ENCODE peak calls at places on chromosomes 16 and 17, in ten cellular contexts. One of them, this sample, is unnamed.

GRCh38 chr17:1169913-1170312 is 9.9 kb downstream of the ABR start:
- DNase-seq in neural progenitor cell: no peak
- DNase-seq in GM23338: no peak
- DNase-seq in PC-9: no peak
- DNase-seq in astrocyte: no peak
- DNase-seq in GM23248: no peak
- DNase-seq in PC-3: no peak
- DNase-seq in fibroblast of lung: no peak
- DNase-seq in mammary epithelial cell: no peak
- DNase-seq in K562: no peak
- DNase-seq in this sample: no peak

GRCh38 chr17:44987194-44987882 is 19.2 kb upstream of the C1QL1 start:
- DNase-seq in neural progenitor cell: peak
- DNase-seq in GM23338: peak
- DNase-seq in PC-9: no peak
- DNase-seq in astrocyte: no peak
- DNase-seq in GM23248: peak
- DNase-seq in PC-3: no peak
- DNase-seq in fibroblast of lung: no peak
- DNase-seq in mammary epithelial cell: no peak
- DNase-seq in K562: no peak
- DNase-seq in this sample: no peak

GRCh38 chr16:84706856-84707255 is 7.1 kb downstream of the USP10 start:
- DNase-seq in neural progenitor cell: no peak
- DNase-seq in GM23338: no peak
- DNase-seq in PC-9: no peak
- DNase-seq in astrocyte: no peak
- DNase-seq in GM23248: no peak
- DNase-seq in PC-3: no peak
- DNase-seq in fibroblast of lung: no peak
- DNase-seq in mammary epithelial cell: no peak
- DNase-seq in K562: no peak
- DNase-seq in this sample: no peak

GRCh38 chr17:77445908-77446535 is 305.3 kb downstream of the SEC14L1 start:
- DNase-seq in neural progenitor cell: no peak
- DNase-seq in GM23338: no peak
- DNase-seq in PC-9: no peak
- DNase-seq in astrocyte: peak
- DNase-seq in GM23248: no peak
- DNase-seq in PC-3: no peak
- DNase-seq in fibroblast of lung: peak
- DNase-seq in mammary epithelial cell: no peak
- DNase-seq in K562: peak
- DNase-seq in this sample: peak

GRCh38 chr17:62075308-62075815 is 10.3 kb upstream of the MED13 start:
- DNase-seq in neural progenitor cell: no peak
- DNase-seq in GM23338: no peak
- DNase-seq in PC-9: no peak
- DNase-seq in astrocyte: peak
- DNase-seq in GM23248: peak
- DNase-seq in PC-3: no peak
- DNase-seq in fibroblast of lung: peak
- DNase-seq in mammary epithelial cell: peak
- DNase-seq in K562: no peak
- DNase-seq in this sample: peak

GRCh38 chr16:53089434-53090270 is 34.9 kb downstream of the CHD9 start:
- DNase-seq in neural progenitor cell: peak
- DNase-seq in GM23338: peak
- DNase-seq in PC-9: no peak
- DNase-seq in astrocyte: peak
- DNase-seq in GM23248: peak
- DNase-seq in PC-3: no peak
- DNase-seq in fibroblast of lung: peak
- DNase-seq in mammary epithelial cell: no peak
- DNase-seq in K562: no peak
- DNase-seq in this sample: peak

GRCh38 chr17:37158290-37158689 is 209.5 kb downstream of the AATF start:
- DNase-seq in neural progenitor cell: no peak
- DNase-seq in GM23338: no peak
- DNase-seq in PC-9: no peak
- DNase-seq in astrocyte: no peak
- DNase-seq in GM23248: no peak
- DNase-seq in PC-3: no peak
- DNase-seq in fibroblast of lung: no peak
- DNase-seq in mammary epithelial cell: peak
- DNase-seq in K562: no peak
- DNase-seq in this sample: no peak

GRCh38 chr16:83136924-83137323 is 510.2 kb downstream of the CDH13 start:
- DNase-seq in neural progenitor cell: no peak
- DNase-seq in GM23338: no peak
- DNase-seq in PC-9: no peak
- DNase-seq in astrocyte: no peak
- DNase-seq in GM23248: no peak
- DNase-seq in PC-3: no peak
- DNase-seq in fibroblast of lung: no peak
- DNase-seq in mammary epithelial cell: no peak
- DNase-seq in K562: no peak
- DNase-seq in this sample: no peak

DNA sequence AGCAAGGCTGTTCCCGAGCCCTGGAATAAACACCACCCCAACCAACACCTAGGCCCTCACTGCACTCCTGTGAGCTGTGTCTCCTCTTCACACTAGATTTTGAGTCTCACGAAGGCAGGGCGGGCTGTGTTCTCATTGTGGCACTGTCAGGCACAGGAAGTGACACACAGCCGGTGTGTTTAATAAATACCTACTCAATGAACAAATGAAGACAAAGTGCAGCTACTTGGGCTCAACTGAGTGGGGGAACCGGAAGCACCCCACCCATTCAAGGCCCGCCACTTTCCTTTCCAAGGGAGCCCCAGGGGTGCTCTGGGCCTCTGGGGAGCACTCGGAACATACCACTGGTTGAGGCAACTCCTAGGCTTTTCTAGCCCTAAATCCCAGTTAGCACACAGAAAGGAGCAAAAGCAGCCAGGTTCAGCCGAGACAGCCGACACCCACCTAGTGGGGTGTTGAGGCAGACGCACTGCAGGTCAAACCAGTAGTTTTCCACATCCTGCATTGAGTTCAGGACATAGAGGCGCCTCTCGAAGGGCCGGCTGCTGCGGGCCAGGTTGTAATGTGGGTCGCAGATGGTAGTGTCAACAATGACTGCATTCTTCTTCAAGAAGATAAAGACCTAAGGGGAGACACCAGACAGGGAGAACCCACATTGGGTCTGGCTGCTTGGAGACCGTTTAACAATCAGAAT is 57.7 kb downstream of the GTF3C1 start:
- DNase-seq in neural progenitor cell: no peak
- DNase-seq in GM23338: no peak
- DNase-seq in PC-9: no peak
- DNase-seq in astrocyte: no peak
- DNase-seq in GM23248: no peak
- DNase-seq in PC-3: peak
- DNase-seq in fibroblast of lung: no peak
- DNase-seq in mammary epithelial cell: no peak
- DNase-seq in K562: no peak
- DNase-seq in this sample: no peak
- H3K4me2 ChIP-seq in neural progenitor cell: no peak
- H3K4me2 ChIP-seq in GM23338: no peak
- H3K4me2 ChIP-seq in PC-9: no peak
- H3K4me2 ChIP-seq in astrocyte: peak
- H3K4me2 ChIP-seq in GM23248: no peak
- H3K4me2 ChIP-seq in PC-3: no peak
- H3K4me2 ChIP-seq in fibroblast of lung: no peak
- H3K4me2 ChIP-seq in mammary epithelial cell: no peak
- H3K4me2 ChIP-seq in K562: no peak
- H3K4me2 ChIP-seq in this sample: no peak

DNA sequence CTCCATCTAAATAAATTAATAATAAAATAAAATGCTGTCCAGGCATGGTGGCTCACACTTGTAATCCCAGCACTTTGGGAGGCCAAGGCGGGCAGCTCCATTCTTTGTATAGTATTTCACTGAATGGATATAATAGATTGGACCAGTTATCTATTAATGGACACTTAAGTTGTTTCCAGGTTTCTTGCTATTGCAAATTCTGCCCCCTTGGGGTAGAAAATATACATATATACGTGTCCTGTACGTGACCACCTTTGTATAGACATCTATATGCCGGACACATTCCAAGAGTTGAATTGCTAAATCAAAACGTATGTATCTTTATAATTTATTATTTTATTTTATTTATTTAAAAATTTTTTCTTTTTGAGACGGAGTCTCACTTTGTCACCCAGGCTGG is 3.9 kb upstream of the EXOC7 start:
- DNase-seq in neural progenitor cell: peak
- DNase-seq in GM23338: no peak
- DNase-seq in PC-9: no peak
- DNase-seq in astrocyte: no peak
- DNase-seq in GM23248: peak
- DNase-seq in PC-3: peak
- DNase-seq in fibroblast of lung: no peak
- DNase-seq in mammary epithelial cell: no peak
- DNase-seq in K562: no peak
- DNase-seq in this sample: no peak
- TF ChIP-seq EZH2 in neural progenitor cell: no peak
- TF ChIP-seq EZH2 in GM23338: no peak
- TF ChIP-seq EZH2 in PC-9: no peak
- TF ChIP-seq EZH2 in astrocyte: no peak
- TF ChIP-seq EZH2 in GM23248: no peak
- TF ChIP-seq EZH2 in PC-3: no peak
- TF ChIP-seq EZH2 in fibroblast of lung: no peak
- TF ChIP-seq EZH2 in mammary epithelial cell: no peak
- TF ChIP-seq EZH2 in K562: no peak
- TF ChIP-seq EZH2 in this sample: no peak

GRCh38 chr17:82295472-82295814 is 21.9 kb upstream of the CSNK1D start:
- DNase-seq in neural progenitor cell: no peak
- DNase-seq in GM23338: no peak
- DNase-seq in PC-9: no peak
- DNase-seq in astrocyte: no peak
- DNase-seq in GM23248: no peak
- DNase-seq in PC-3: no peak
- DNase-seq in fibroblast of lung: no peak
- DNase-seq in mammary epithelial cell: no peak
- DNase-seq in K562: no peak
- DNase-seq in this sample: no peak

GRCh38 chr17:82297280-82297803 is 20.1 kb downstream of the CD7 start:
- DNase-seq in neural progenitor cell: no peak
- DNase-seq in GM23338: no peak
- DNase-seq in PC-9: peak
- DNase-seq in astrocyte: peak
- DNase-seq in GM23248: peak
- DNase-seq in PC-3: peak
- DNase-seq in fibroblast of lung: peak
- DNase-seq in mammary epithelial cell: peak
- DNase-seq in K562: peak
- DNase-seq in this sample: peak

GRCh38 chr17:82297804-82298537 is 19.4 kb downstream of the CD7 start:
- DNase-seq in neural progenitor cell: no peak
- DNase-seq in GM23338: peak
- DNase-seq in PC-9: peak
- DNase-seq in astrocyte: peak
- DNase-seq in GM23248: peak
- DNase-seq in PC-3: peak
- DNase-seq in fibroblast of lung: peak
- DNase-seq in mammary epithelial cell: peak
- DNase-seq in K562: peak
- DNase-seq in this sample: peak

GRCh38 chr17:82298538-82299421 is 18.6 kb downstream of the CD7 start:
- DNase-seq in neural progenitor cell: no peak
- DNase-seq in GM23338: no peak
- DNase-seq in PC-9: no peak
- DNase-seq in astrocyte: no peak
- DNase-seq in GM23248: no peak
- DNase-seq in PC-3: no peak
- DNase-seq in fibroblast of lung: no peak
- DNase-seq in mammary epithelial cell: no peak
- DNase-seq in K562: no peak
- DNase-seq in this sample: no peak

DNA sequence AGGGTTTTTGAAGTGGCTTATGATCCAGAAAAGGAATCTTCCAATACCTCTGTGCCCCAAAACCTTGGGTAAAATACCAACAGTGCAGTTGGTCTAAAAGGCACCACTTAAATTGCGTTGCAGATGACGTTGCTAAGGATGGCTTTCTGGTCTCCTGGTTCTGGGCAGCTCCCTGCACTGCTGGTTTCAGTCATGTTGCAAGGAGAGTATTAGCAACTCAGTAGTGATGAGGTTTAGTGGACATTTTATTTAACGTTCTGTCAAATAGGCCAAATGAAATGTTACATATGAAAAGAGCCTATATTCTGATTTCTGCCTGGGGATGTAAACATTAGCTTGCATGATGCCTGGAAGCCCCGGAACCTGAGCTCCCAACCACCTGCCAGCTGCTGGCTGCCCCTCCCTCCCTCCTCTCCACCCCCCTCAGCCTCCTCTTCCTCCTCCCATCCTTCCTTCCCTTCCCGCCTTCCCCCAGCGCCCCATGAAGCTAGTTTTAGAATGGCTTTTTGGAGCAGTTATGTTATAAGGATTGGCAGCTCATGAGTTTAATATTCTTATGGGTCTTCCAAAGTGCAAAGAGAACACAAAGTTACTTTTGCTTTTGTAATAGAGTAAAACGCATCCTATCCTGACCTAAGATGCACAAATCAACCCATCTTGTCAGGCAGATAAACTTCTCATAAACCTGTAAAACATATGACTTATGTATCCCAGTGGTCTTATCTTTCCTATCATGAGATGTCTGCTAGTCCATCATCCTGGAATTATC is 20.7 kb downstream of the CD7 start:
- DNase-seq in neural progenitor cell: no peak
- DNase-seq in GM23338: no peak
- DNase-seq in PC-9: no peak
- DNase-seq in astrocyte: no peak
- DNase-seq in GM23248: no peak
- DNase-seq in PC-3: peak
- DNase-seq in fibroblast of lung: no peak
- DNase-seq in mammary epithelial cell: peak
- DNase-seq in K562: no peak
- DNase-seq in this sample: no peak
- H3K4me2 ChIP-seq in neural progenitor cell: no peak
- H3K4me2 ChIP-seq in GM23338: no peak
- H3K4me2 ChIP-seq in PC-9: peak
- H3K4me2 ChIP-seq in astrocyte: peak
- H3K4me2 ChIP-seq in GM23248: peak
- H3K4me2 ChIP-seq in PC-3: peak
- H3K4me2 ChIP-seq in fibroblast of lung: peak
- H3K4me2 ChIP-seq in mammary epithelial cell: peak
- H3K4me2 ChIP-seq in K562: peak
- H3K4me2 ChIP-seq in this sample: peak

DNA sequence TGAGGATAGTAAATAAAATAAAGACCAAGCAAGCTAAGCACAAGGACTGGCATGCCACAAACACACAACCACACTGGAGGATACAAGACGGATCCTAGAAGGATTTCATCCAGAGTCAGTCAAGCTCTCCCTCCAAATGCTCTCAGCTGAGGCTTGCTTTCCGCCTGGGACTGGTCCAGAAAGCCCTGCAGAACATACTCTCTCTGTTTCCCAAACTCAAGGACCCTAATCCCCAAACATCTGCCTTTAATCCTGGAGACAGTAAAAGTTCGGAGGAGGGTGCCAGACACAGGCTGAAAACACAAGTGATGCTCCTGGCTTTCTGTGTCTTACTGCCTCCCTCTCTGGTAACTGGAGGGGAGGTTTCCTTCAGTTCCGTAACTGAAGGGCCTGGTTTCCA is 5.3 kb upstream of the HSD11B2 start:
- DNase-seq in neural progenitor cell: no peak
- DNase-seq in GM23338: no peak
- DNase-seq in PC-9: no peak
- DNase-seq in astrocyte: no peak
- DNase-seq in GM23248: no peak
- DNase-seq in PC-3: no peak
- DNase-seq in fibroblast of lung: no peak
- DNase-seq in mammary epithelial cell: no peak
- DNase-seq in K562: no peak
- DNase-seq in this sample: no peak
- TF ChIP-seq EZH2 in neural progenitor cell: no peak
- TF ChIP-seq EZH2 in GM23338: no peak
- TF ChIP-seq EZH2 in PC-9: no peak
- TF ChIP-seq EZH2 in astrocyte: no peak
- TF ChIP-seq EZH2 in GM23248: no peak
- TF ChIP-seq EZH2 in PC-3: no peak
- TF ChIP-seq EZH2 in fibroblast of lung: peak
- TF ChIP-seq EZH2 in mammary epithelial cell: no peak
- TF ChIP-seq EZH2 in K562: no peak
- TF ChIP-seq EZH2 in this sample: no peak

This sample was measured in hepatocyte.